ENCODE peak calls at places on chromosomes 5 and 9, in four cellular contexts. B is ovary, D is IMR-90, P is heart left ventricle. A is an unnamed sample.

GRCh38 chr5:168328804-168329203 is 37.4 kb downstream of the WWC1 start:
- DNase-seq in B (no peak), D (peak), P (no peak), A (no peak)

GRCh38 chr9:97705354-97705950 is 8.3 kb upstream of the XPA start:
- DNase-seq in B (no peak), D (no peak), P (no peak), A (no peak)

GRCh38 chr5:126435714-126436113 is 12.5 kb downstream of the GRAMD2B start:
- DNase-seq in P (no peak), D (no peak), B (no peak), A (no peak)

GRCh38 chr5:115366223-115366622 is 69.8 kb upstream of the CCDC112 start:
- DNase-seq in P (no peak), D (peak), B (no peak), A (peak)

GRCh38 chr9:76188905-76189304 is 205.3 kb downstream of the RFK start:
- DNase-seq in B (no peak), P (no peak), D (no peak), A (no peak)

GRCh38 chr5:82390088-82390487 is 111.9 kb upstream of the RPS23 start:
- DNase-seq in P (no peak), B (no peak), D (no peak), A (no peak)

GRCh38 chr9:123997665-123998277 is 13.8 kb upstream of the LHX2 start:
- DNase-seq in P (peak), B (no peak), D (peak), A (no peak)

GRCh38 chr5:130155395-130155794 is 251.1 kb downstream of the CHSY3 start:
- DNase-seq in D (no peak), B (no peak), P (no peak), A (no peak)

GRCh38 chr5:150159741-150160179 is 4.1 kb upstream of the PDGFRB start:
- DNase-seq in D (peak), P (peak), B (peak), A (no peak)

GRCh38 chr9:75389096-75389495 is 300.8 kb downstream of the OSTF1 start:
- DNase-seq in B (no peak), D (no peak), P (no peak), A (no peak)

GRCh38 chr5:61479850-61480614 is 148.0 kb downstream of the ZSWIM6 start:
- DNase-seq in B (no peak), D (no peak), P (no peak), A (no peak)

GRCh38 chr9:37406603-37407401 is 15.7 kb upstream of the GRHPR start:
- DNase-seq in B (no peak), D (no peak), P (no peak), A (no peak)

GRCh38 chr9:129231022-129231739 is 53.1 kb upstream of the IER5L start:
- DNase-seq in B (no peak), P (no peak), D (no peak), A (no peak)

GRCh38 chr9:90124961-90125360 is 517.7 kb downstream of the DIRAS2 start:
- DNase-seq in B (no peak), P (no peak), D (no peak), A (no peak)

GRCh38 chr9:128224877-128225276 is 21.7 kb downstream of the DNM1 start:
- DNase-seq in D (no peak), P (no peak), B (no peak), A (no peak)

GRCh38 chr5:137119321-137119720 is 379.8 kb downstream of the SPOCK1 start:
- DNase-seq in P (no peak), D (no peak), B (no peak), A (no peak)

GRCh38 chr5:169546346-169546745 is 37.2 kb upstream of the SPDL1 start:
- DNase-seq in B (no peak), D (no peak), P (no peak), A (no peak)

GRCh38 chr5:43315262-43315661 is 2.0 kb upstream of the HMGCS1 start:
- DNase-seq in B (no peak), P (no peak), D (peak), A (no peak)

GRCh38 chr5:127068771-127069330 is 4.5 kb downstream of the C5orf63 start:
- DNase-seq in B (no peak), D (peak), P (peak), A (no peak)

GRCh38 chr5:85479849-85480248 is 1095.2 kb upstream of the EDIL3 start:
- DNase-seq in P (no peak), D (no peak), B (no peak), A (no peak)

GRCh38 chr5:74542477-74542876 is 98.1 kb downstream of the ENC1 start:
- DNase-seq in D (no peak), P (no peak), B (no peak), A (no peak)

GRCh38 chr5:32291591-32291990 is 21.1 kb downstream of the MTMR12 start:
- DNase-seq in D (no peak), B (no peak), P (no peak), A (no peak)

GRCh38 chr5:108311682-108312081 is 70.2 kb downstream of the FBXL17 start:
- DNase-seq in D (no peak), P (no peak), B (no peak), A (no peak)

GRCh38 chr9:6576930-6577329 is 68.6 kb downstream of the GLDC start:
- DNase-seq in B (no peak), D (no peak), P (no peak), A (no peak)

GRCh38 chr9:125805057-125805456 is 57.9 kb downstream of the PBX3 start:
- DNase-seq in P (no peak), B (no peak), D (peak), A (peak)

GRCh38 chr9:26112724-26113123 is 434.5 kb upstream of the TUSC1 start:
- DNase-seq in D (peak), P (no peak), B (no peak), A (no peak)

GRCh38 chr9:41229408-41230401 is 40.6 kb upstream of the ZNG1F start:
- DNase-seq in P (peak), B (peak), D (peak), A (no peak)

GRCh38 chr5:19492861-19493260 is 495.1 kb downstream of the CDH18 start:
- DNase-seq in P (no peak), B (no peak), D (no peak), A (no peak)

GRCh38 chr5:3858524-3858923 is 262.9 kb downstream of the IRX1 start:
- DNase-seq in P (no peak), B (no peak), D (no peak), A (no peak)

GRCh38 chr9:134381262-134381661 is 55.0 kb downstream of the RXRA start:
- DNase-seq in P (no peak), D (no peak), B (no peak), A (no peak)

GRCh38 chr5:148808864-148809642 is 17.4 kb upstream of the ADRB2 start:
- DNase-seq in P (no peak), D (no peak), B (no peak), A (no peak)

GRCh38 chr9:29968831-29969230 is 2395.6 kb upstream of the C9orf72 start:
- DNase-seq in D (no peak), B (no peak), P (no peak), A (no peak)

GRCh38 chr5:16924201-16924600 is 11.9 kb downstream of the MYO10 start:
- DNase-seq in P (no peak), B (no peak), D (no peak), A (no peak)

GRCh38 chr9:101480386-101480785 is 44.8 kb upstream of the ALDOB start:
- DNase-seq in D (no peak), P (no peak), B (no peak), A (no peak)
- TF ChIP-seq CTCF in D (no peak), P (no peak), B (no peak), A (no peak)

GRCh38 chr5:59128646-59129290 is 545.9 kb downstream of the RAB3C start:
- DNase-seq in P (no peak), D (no peak), B (no peak), A (no peak)
- TF ChIP-seq CTCF in P (no peak), D (no peak), B (no peak), A (no peak)

GRCh38 chr5:140239939-140240700 is 62.8 kb downstream of the PFDN1 start:
- DNase-seq in B (peak), P (peak), D (peak), A (no peak)

GRCh38 chr5:140243855-140244254 is 59.0 kb downstream of the PFDN1 start:
- DNase-seq in D (no peak), P (no peak), B (no peak), A (no peak)

GRCh38 chr5:140240987-140241706 is 61.8 kb downstream of the PFDN1 start:
- DNase-seq in B (peak), D (peak), P (peak), A (peak)

GRCh38 chr5:140242890-140243585 is 59.9 kb downstream of the PFDN1 start:
- DNase-seq in P (no peak), B (peak), D (no peak), A (no peak)

GRCh38 chr5:140242099-140242498 is 60.8 kb downstream of the PFDN1 start:
- DNase-seq in D (no peak), B (no peak), P (no peak), A (no peak)
- TF ChIP-seq CTCF in D (peak), B (no peak), P (peak), A (peak)

DNA sequence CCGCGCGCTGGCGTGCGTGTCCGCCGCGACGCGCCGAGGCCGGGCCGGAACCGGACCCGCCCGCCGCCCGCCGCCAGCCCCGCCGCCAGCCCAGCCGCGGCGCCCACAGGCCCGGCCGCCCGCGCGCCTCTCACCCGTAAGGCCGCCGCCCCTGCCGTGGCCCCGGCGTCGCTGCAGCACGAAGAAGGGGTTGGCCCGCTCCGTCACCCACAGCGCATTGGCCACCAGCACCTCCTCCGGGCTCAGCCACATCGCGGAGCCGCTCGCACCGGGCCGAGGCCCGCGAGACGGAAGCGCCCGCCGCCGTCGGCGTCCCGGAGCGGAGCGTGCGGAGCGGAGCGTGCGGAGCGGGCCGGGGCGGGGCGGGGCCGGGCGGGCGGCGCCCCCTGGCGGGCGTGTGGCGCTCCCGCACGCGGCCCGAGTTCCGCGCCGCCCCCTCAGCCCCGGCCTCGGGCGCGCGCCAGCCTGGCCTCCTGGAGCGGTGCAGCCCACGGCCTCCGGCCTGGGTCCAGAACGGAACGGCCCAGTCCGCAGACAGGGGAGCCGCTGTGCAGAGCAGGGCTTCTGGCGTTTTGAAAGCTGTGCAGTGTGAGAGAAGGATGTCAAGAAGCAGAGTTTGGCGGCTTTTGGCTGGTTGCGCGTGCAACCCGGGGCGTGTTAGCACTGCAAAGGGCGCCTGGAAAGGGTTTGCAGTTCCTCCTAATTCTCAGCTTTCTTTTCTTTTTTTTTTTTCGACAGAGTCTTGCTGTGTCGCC is at the start of gene TBC1D9B:
- DNase-seq in P (peak), B (peak), D (peak), A (no peak)
- TF ChIP-seq CTCF in P (peak), B (peak), D (peak), A (no peak)

DNA sequence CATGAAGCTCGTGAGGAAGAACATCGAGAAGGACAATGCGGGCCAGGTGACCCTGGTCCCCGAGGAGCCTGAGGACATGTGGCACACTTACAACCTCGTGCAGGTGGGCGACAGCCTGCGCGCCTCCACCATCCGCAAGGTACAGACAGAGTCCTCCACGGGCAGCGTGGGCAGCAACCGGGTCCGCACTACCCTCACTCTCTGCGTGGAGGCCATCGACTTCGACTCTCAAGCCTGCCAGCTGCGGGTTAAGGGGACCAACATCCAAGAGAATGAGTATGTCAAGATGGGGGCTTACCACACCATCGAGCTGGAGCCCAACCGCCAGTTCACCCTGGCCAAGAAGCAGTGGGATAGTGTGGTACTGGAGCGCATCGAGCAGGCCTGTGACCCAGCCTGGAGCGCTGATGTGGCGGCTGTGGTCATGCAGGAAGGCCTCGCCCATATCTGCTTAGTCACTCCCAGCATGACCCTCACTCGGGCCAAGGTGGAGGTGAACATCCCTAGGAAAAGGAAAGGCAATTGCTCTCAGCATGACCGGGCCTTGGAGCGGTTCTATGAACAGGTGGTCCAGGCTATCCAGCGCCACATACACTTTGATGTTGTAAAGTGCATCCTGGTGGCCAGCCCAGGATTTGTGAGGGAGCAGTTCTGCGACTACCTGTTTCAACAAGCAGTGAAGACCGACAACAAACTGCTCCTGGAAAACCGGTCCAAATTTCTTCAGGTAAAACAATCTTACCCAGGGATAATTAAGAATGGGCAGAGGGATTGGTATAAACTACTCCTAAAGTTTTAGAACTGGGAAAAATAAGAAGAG is 12.9 kb downstream of the ITGA1 start:
- DNase-seq in P (peak), D (peak), B (peak), A (no peak)
- TF ChIP-seq CTCF in P (peak), D (no peak), B (no peak), A (no peak)

GRCh38 chr5:110631236-110631635 is 95.2 kb downstream of the TMEM232 start:
- DNase-seq in P (no peak), B (no peak), D (no peak), A (no peak)

GRCh38 chr5:110630350-110630749 is 96.1 kb downstream of the TMEM232 start:
- DNase-seq in P (no peak), B (no peak), D (no peak), A (no peak)

GRCh38 chr5:110623875-110624274 is 102.6 kb downstream of the TMEM232 start:
- DNase-seq in P (no peak), B (no peak), D (peak), A (peak)

GRCh38 chr5:110625376-110625999 is 101.0 kb downstream of the TMEM232 start:
- DNase-seq in B (no peak), P (no peak), D (peak), A (peak)
- TF ChIP-seq CTCF in B (peak), P (peak), D (peak), A (peak)

GRCh38 chr9:20048437-20048836 is 259.6 kb upstream of the SLC24A2 start:
- DNase-seq in B (no peak), D (no peak), P (no peak), A (no peak)
- TF ChIP-seq CTCF in B (no peak), D (no peak), P (no peak), A (no peak)

GRCh38 chr9:35756275-35756742 is 2.2 kb upstream of the MSMP start:
- DNase-seq in B (peak), P (peak), D (no peak), A (no peak)

GRCh38 chr9:35755071-35755470 is 995 bp upstream of the MSMP start:
- DNase-seq in P (no peak), B (no peak), D (no peak), A (no peak)

GRCh38 chr9:35758475-35759050 is 4.5 kb upstream of the MSMP start:
- DNase-seq in B (no peak), D (no peak), P (no peak), A (no peak)

GRCh38 chr9:35757527-35758275 is 3.6 kb upstream of the MSMP start:
- DNase-seq in D (no peak), B (no peak), P (peak), A (no peak)

DNA sequence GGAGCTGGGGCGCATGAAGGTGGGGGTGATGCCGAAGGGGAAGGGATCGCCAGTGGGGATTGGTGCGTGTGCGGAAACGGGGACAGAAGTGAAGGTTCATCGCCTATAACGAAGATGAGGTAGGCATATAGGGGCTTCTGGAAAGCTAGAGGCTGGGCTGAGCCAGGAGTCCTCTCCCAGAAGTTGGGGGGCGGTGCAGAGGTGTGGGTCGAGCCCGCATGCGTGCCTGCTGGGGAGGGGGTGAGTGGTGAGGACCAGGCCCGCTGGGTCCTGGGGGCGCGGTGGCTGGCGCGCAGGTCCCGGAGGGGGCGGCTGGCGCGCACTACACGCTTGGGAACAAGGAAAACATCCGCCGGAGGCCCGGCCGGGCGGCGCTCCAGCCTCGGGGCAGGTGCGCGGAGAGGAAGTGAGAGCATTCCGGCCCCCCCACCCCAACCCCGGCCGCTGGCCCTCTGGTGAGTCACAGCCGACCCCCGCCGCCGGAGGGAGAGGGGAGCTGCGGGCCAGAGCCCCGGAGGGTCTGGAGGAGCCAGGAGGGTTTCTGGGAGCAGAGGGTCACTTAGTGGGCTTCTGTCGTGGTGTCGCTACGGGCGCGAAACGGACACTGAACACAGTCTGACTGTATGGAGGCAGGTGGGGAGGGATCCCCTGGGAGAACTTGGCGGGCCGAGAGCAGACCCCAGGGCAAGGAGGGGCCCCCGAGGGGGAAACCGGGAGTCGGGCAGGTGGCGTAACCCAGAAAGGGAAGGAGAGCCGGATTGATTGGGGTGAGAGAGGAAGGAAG is 2.9 kb upstream of the MSMP start:
- DNase-seq in B (peak), P (peak), D (no peak), A (no peak)
- TF ChIP-seq CTCF in B (no peak), P (no peak), D (no peak), A (no peak)